ENCODE peak calls at places on chromosomes 7 and 10, in ten cellular contexts. S, Y, V, X, C, N, Z, T, K and H are unnamed samples.

GRCh38 chr10:91798736-91799579 is 732 bp downstream of the TNKS2 start:
- DNase-seq in K (peak; percentile 49), N (peak; percentile 53), S (no peak), T (no peak), C (peak; percentile 56), X (peak; percentile 61), V (peak; percentile 54), Z (peak; percentile 41), Y (peak; percentile 24), H (peak; percentile 53)

GRCh38 chr10:95268438-95268837 is 22.4 kb downstream of the PDLIM1 start:
- DNase-seq in Y (no peak), K (no peak), T (no peak), N (peak; percentile 47), X (no peak), S (no peak), C (no peak), V (no peak), Z (no peak), H (no peak)

GRCh38 chr10:58089739-58090138 is 178.0 kb downstream of the IPMK start:
- DNase-seq in C (no peak), T (no peak), N (no peak), K (no peak), Y (no peak), Z (no peak), X (no peak), V (no peak), S (no peak), H (no peak)

GRCh38 chr7:2954433-2954853 is 89.2 kb downstream of the CARD11 start:
- DNase-seq in C (no peak), Y (no peak), Z (no peak), X (no peak), T (peak; percentile 11), N (no peak), V (no peak), K (no peak), S (peak; percentile 74), H (peak; percentile 10)

GRCh38 chr7:52254396-52255025 is 780.9 kb upstream of the POM121L12 start:
- DNase-seq in X (no peak), S (no peak), Y (no peak), N (no peak), K (no peak), C (no peak), T (no peak), V (no peak), Z (no peak), H (no peak)

GRCh38 chr10:7412482-7413251 is 1.8 kb upstream of the SFMBT2 start:
- DNase-seq in S (peak; percentile 83), Z (no peak), C (no peak), X (no peak), T (no peak), N (peak; percentile 49), K (peak; percentile 63), V (no peak), Y (peak; percentile 20), H (peak; percentile 39)

GRCh38 chr7:134480730-134481129 is 21.8 kb upstream of the AKR1B1 start:
- DNase-seq in X (peak; percentile 73), Y (no peak), C (peak; percentile 84), S (no peak), V (peak; percentile 62), Z (peak; percentile 68), T (no peak), N (peak; percentile 12), K (no peak), H (no peak)

GRCh38 chr7:93894966-93895650 is 4.6 kb upstream of the TFPI2 start:
- DNase-seq in Z (no peak), C (no peak), T (no peak), K (no peak), Y (no peak), X (no peak), V (peak; percentile 35), N (no peak), S (no peak), H (no peak)

GRCh38 chr10:80598084-80598798 is 60.5 kb downstream of the SH2D4B start:
- DNase-seq in Y (peak; percentile 20), K (no peak), Z (no peak), X (no peak), S (no peak), T (no peak), N (no peak), C (no peak), V (no peak), H (peak; percentile 42)

GRCh38 chr10:30431435-30431911 is 2.5 kb upstream of the MAP3K8 start:
- DNase-seq in C (no peak), Z (peak; percentile 74), N (no peak), X (no peak), V (no peak), K (peak; percentile 40), Y (no peak), T (no peak), S (peak; percentile 79), H (no peak)

GRCh38 chr10:76885815-76886214 is 751.8 kb downstream of the KCNMA1 start:
- DNase-seq in S (no peak), T (no peak), V (peak; percentile 47), N (no peak), X (no peak), K (no peak), C (peak; percentile 31), Z (no peak), Y (no peak), H (no peak)

GRCh38 chr7:77989981-77990566 is 191.5 kb downstream of the PHTF2 start:
- DNase-seq in K (no peak), V (no peak), C (peak; percentile 55), N (no peak), Z (peak; percentile 46), S (no peak), T (no peak), X (no peak), Y (no peak), H (no peak)

GRCh38 chr7:103795787-103796186 is 193.7 kb downstream of the RELN start:
- DNase-seq in V (no peak), C (no peak), Z (no peak), X (no peak), Y (no peak), T (no peak), K (no peak), N (no peak), S (no peak), H (no peak)

GRCh38 chr10:96720422-96721206 is at the start of gene PIK3AP1:
- DNase-seq in K (peak; percentile 34), T (peak; percentile 50), Z (peak; percentile 64), V (no peak), X (peak; percentile 83), N (peak; percentile 75), S (peak; percentile 98), C (no peak), Y (peak; percentile 80), H (peak; percentile 89)

GRCh38 chr7:128875523-128875948 is 12.9 kb downstream of the ATP6V1F start:
- DNase-seq in T (no peak), V (no peak), S (no peak), K (no peak), Z (no peak), X (no peak), Y (no peak), N (no peak), C (no peak), H (no peak)

GRCh38 chr7:5382281-5383041 is 41.2 kb downstream of the TNRC18 start:
- DNase-seq in V (peak; percentile 15), Z (no peak), Y (no peak), K (peak; percentile 68), T (no peak), S (no peak), C (no peak), N (peak; percentile 44), X (no peak), H (no peak)

GRCh38 chr7:5591547-5591899 is 167.9 kb upstream of the TNRC18 start:
- DNase-seq in Y (no peak), Z (peak; percentile 77), V (peak; percentile 90), K (peak; percentile 68), S (no peak), C (peak; percentile 96), N (peak; percentile 48), T (no peak), X (no peak), H (no peak)

GRCh38 chr7:155653773-155654172 is 9.3 kb downstream of the RBM33 start:
- DNase-seq in K (no peak), Y (no peak), C (peak; percentile 41), V (peak; percentile 82), X (no peak), Z (no peak), N (no peak), T (no peak), S (no peak), H (no peak)

GRCh38 chr7:155993420-155994252 is 181.4 kb upstream of the SHH start:
- DNase-seq in S (peak; percentile 64), V (no peak), X (no peak), Z (no peak), T (no peak), Y (no peak), C (no peak), N (no peak), K (no peak), H (no peak)

GRCh38 chr10:63346015-63346441 is 119.7 kb downstream of the JMJD1C start:
- DNase-seq in Z (no peak), C (peak; percentile 72), V (peak; percentile 31), X (no peak), N (no peak), S (no peak), K (no peak), T (no peak), Y (no peak), H (no peak)

GRCh38 chr10:73032536-73032935 is 64.1 kb downstream of the P4HA1 start:
- DNase-seq in Z (no peak), K (no peak), C (no peak), N (no peak), T (no peak), S (no peak), X (no peak), V (no peak), Y (no peak), H (no peak)

GRCh38 chr10:5692476-5693358 is 8.1 kb downstream of the TASOR2 start:
- DNase-seq in T (peak; percentile 50), N (peak; percentile 41), X (no peak), Y (peak; percentile 57), Z (no peak), K (peak; percentile 72), V (peak; percentile 9), S (peak; percentile 92), C (no peak), H (peak; percentile 74)

GRCh38 chr10:59585046-59585700 is 124.5 kb downstream of the SLC16A9 start:
- DNase-seq in C (peak; percentile 56), V (peak; percentile 11), Z (no peak), N (no peak), K (no peak), T (no peak), Y (no peak), X (no peak), S (no peak), H (no peak)